ENCODE peak calls at places on chromosomes 7 and 10, in six cellular contexts. T is T follicular helper cell, J is GM10248, M is GM19239, D is A549, A is H7. F is an unnamed sample.

GRCh38 chr10:5544216-5544805 is 19.6 kb downstream of the CALML3 start:
- DNase-seq in T (no peak), J (no peak), M (no peak), D (no peak), A (no peak), F (no peak)

GRCh38 chr7:155355745-155356144 is 58.1 kb downstream of the INSIG1 start:
- DNase-seq in T (no peak), J (no peak), M (no peak), D (no peak), A (no peak), F (no peak)

GRCh38 chr10:94902570-94902969 is 35.9 kb upstream of the CYP2C9 start:
- DNase-seq in T (no peak), J (no peak), M (no peak), D (peak), A (no peak), F (no peak)

GRCh38 chr10:36172054-36172531 is 530.0 kb upstream of the FZD8 start:
- DNase-seq in T (no peak), J (no peak), M (no peak), D (no peak), A (no peak), F (no peak)

GRCh38 chr10:77801474-77802238 is 124.9 kb downstream of the DLG5 start:
- DNase-seq in T (no peak), J (no peak), M (no peak), D (no peak), A (no peak), F (peak)

GRCh38 chr7:148501707-148502139 is 88.8 kb upstream of the C7orf33 start:
- DNase-seq in T (no peak), J (peak), M (no peak), D (no peak), A (peak), F (no peak)

GRCh38 chr7:40200791-40201190 is 66.0 kb downstream of the SUGCT start:
- DNase-seq in T (no peak), J (no peak), M (no peak), D (no peak), A (no peak), F (no peak)

GRCh38 chr10:74704629-74705360 is 121.6 kb upstream of the KAT6B start:
- DNase-seq in T (no peak), J (no peak), M (no peak), D (no peak), A (no peak), F (no peak)

F was measured in effector CD4-positive, alpha-beta T cell.